ENCODE peak calls at places on chromosomes 11 and 22, in four cellular contexts. D, V, K and X are unnamed samples.

GRCh38 chr11:100663996-100664395 is 23.1 kb upstream of the ARHGAP42 start:
- DNase-seq in D (no peak), V (no peak), K (no peak), X (no peak)

GRCh38 chr11:102361100-102362021 is 14.3 kb downstream of the BIRC2 start:
- DNase-seq in D (no peak), V (no peak), K (no peak), X (no peak)

GRCh38 chr22:23242473-23243001 is 62.2 kb downstream of the BCR start:
- DNase-seq in D (peak; percentile 95), V (no peak), K (no peak), X (no peak)

GRCh38 chr22:43858156-43858895 is 4.0 kb downstream of the SULT4A1 start:
- DNase-seq in D (no peak), V (no peak), K (no peak), X (no peak)

GRCh38 chr22:20142711-20143621 is 7.9 kb downstream of the CCDC188 start:
- DNase-seq in D (no peak), V (no peak), K (no peak), X (no peak)

GRCh38 chr11:14644396-14645246 is 1.0 kb downstream of the PDE3B start:
- DNase-seq in D (peak; percentile 68), V (peak; percentile 12), K (peak; percentile 38), X (peak; percentile 34)

GRCh38 chr11:16280256-16280682 is 76.1 kb downstream of the SOX6 start:
- DNase-seq in D (no peak), V (no peak), K (peak; percentile 55), X (peak; percentile 56)

GRCh38 chr22:38203855-38204497 is 2.2 kb downstream of the MAFF start:
- DNase-seq in D (no peak), V (no peak), K (peak; percentile 89), X (no peak)

GRCh38 chr22:22450343-22450839 is 58.2 kb downstream of the ZNF280B start:
- DNase-seq in D (no peak), V (no peak), K (no peak), X (peak; percentile 27)

DNA sequence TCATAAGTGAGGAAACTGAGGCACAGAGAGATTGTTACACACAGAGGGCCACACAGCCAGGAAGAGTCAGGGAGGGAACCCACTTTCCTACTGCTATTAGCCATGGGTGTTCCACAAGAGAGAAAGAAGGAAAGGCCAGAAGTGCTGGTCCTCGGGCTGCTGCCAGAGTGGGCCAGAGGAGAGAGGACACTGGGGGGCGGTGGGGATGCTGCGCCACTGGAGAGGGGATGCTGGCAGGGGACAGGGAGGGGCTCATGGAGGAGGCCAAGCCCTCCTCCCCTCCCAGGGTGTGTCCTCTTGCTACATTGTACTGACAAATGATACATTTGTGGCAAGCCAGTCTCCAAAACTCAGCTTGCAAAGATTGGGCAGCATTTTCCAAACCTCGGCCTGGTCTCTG is 9.9 kb downstream of the IL10RA start:
- DNase-seq in D (no peak), V (no peak), K (no peak), X (no peak)
- H3K27ac ChIP-seq in D (no peak overlapping the region), V (no peak overlapping the region), K (no peak overlapping the region), X (no peak overlapping the region)

DNA sequence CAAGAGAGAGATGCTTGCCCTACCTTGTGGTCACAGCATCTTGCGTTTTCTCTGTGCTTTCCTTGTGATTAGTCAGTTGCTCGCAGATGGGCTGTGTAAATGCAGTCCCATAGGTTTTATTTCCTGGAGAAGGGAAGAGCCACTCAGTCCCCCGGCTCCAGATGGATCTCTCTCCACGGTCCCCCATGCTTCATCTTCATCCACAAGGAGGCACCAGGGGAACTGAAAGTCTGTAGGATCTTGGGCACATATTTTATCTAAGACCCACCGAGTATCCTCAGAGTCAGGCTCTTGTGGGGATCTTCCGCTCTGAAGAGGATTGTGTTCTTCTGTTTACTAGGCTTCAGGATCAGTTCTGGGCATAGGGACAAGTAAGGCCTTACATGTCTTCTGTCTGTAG is 66.8 kb upstream of the E2F8 start:
- DNase-seq in D (peak; percentile 42), V (no peak), K (no peak), X (no peak)
- TF ChIP-seq POLR2AphosphoS5 in D (no peak), V (no peak), K (no peak), X (no peak)

GRCh38 chr11:4065601-4066377 is 28.8 kb upstream of the RRM1 start:
- DNase-seq in D (peak; percentile 56), V (no peak), K (no peak), X (no peak)
- H3K27ac ChIP-seq in D (no peak overlapping the region), V (no peak overlapping the region), K (no peak overlapping the region), X (no peak overlapping the region)

DNA sequence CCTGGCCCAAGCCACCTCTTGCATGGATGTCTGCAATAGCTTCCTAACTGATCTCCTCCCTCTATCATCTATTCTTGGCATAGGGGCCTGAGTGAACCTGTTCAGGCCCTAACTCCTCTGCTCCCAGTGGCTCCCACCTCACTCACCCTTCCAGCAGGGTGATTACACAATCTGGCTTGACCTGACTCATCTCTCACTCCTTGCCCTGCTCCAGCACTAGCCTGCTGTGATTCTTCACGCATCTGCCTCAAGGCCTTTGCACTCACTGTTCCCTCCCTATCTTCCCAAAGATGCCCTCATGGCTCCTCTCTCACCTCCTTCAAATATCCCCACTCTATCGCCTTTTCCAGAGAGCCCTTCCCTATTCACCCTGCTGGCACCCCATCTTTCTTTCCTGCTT is 10.5 kb downstream of the SCN4B start:
- DNase-seq in D (no peak), V (no peak), K (no peak), X (no peak)
- TF ChIP-seq POLR2AphosphoS5 in D (no peak), V (no peak), K (no peak), X (no peak)

GRCh38 chr22:17268501-17269223 is 49.4 kb upstream of the ADA2 start:
- DNase-seq in D (peak; percentile 84), V (no peak), K (no peak), X (no peak)

GRCh38 chr22:17269224-17269606 is 50.0 kb upstream of the ADA2 start:
- DNase-seq in D (no peak), V (no peak), K (no peak), X (no peak)

GRCh38 chr22:17271711-17272451 is 52.6 kb upstream of the ADA2 start:
- DNase-seq in D (no peak), V (no peak), K (no peak), X (no peak)

GRCh38 chr22:17269607-17270261 is 50.5 kb upstream of the ADA2 start:
- DNase-seq in D (no peak), V (no peak), K (no peak), X (no peak)

DNA sequence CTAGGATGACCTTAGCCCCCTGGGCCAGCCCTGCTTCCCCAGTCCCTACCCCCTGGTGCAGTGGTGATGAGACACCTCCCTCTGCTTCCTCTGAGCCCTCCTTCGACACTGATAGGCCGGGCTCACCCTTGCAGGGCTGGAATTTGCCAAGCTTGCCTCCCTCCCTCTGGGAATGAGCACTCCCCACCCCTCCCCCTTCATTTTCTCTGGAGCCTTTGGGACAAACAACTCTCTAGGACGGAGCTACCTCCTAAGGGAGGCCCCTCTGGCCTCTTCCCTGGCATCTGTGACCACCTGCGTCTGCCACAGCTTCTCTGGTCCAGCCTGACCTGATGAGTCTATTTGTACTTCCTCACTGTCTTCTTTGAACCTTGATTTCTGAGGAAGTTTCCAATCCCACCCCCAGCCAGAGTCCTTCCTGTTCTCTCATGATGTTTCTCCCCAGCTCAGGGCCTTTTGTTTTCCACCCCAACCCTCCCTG is 53.3 kb upstream of the ADA2 start:
- DNase-seq in D (peak; percentile 87), V (no peak), K (no peak), X (no peak)
- H3K27ac ChIP-seq in D (peak overlapping the region; percentile 93), V (no peak overlapping the region), K (no peak overlapping the region), X (no peak overlapping the region)

GRCh38 chr22:45397806-45398205 is 15.6 kb downstream of the SMC1B start:
- DNase-seq in D (no peak), V (no peak), K (no peak), X (no peak)
- TF ChIP-seq POLR2AphosphoS5 in D (no peak), V (no peak), K (no peak), X (no peak)

DNA sequence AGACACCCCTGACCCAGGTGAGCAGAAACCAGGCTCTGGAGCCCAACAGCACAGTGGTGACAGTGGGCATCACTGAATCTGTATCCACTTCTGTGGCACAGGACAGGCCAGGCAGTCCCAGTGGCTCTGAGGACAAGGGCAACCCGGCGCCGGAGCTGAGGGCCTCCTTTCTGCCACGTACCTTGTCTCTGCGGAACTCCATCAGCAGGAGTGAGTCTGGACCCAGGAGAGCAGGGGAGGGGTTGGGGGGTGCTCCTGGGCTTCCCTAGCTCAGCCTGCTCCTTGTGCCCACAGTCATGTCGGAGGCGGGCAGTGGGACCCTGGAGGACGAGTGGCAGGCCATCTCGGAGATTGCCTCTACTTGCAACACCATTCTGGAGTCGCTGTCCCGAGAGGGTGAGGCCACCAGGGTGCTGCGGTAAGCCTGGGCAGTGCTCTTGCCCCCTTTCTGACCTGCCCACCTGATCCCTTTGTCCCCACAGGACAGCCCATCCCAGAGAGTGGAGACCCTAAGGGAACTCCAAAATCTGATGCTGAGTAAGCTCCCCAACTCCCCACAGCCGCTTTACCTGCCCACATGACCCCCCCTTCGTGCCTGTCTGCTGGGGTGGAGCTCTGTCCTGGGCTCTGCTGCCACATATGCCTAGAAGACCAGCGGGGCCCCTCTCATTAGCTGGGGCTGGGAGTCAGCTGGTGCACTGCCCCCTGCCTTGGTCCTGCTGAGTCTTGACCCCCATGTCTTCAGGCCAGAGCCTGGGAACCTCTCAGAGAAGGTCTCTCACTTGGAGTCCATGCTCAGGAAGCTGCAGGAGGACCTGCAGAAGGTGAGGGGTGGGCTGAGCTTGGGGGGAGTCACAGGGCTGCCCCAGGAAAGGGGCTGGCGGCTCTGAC is 12.0 kb downstream of the SIPA1 start:
- DNase-seq in D (no peak), V (no peak), K (no peak), X (no peak)
- H3K27ac ChIP-seq in D (no peak overlapping the region), V (peak overlapping the region; percentile 96), K (no peak overlapping the region), X (peak overlapping the region; percentile 91)

DNA sequence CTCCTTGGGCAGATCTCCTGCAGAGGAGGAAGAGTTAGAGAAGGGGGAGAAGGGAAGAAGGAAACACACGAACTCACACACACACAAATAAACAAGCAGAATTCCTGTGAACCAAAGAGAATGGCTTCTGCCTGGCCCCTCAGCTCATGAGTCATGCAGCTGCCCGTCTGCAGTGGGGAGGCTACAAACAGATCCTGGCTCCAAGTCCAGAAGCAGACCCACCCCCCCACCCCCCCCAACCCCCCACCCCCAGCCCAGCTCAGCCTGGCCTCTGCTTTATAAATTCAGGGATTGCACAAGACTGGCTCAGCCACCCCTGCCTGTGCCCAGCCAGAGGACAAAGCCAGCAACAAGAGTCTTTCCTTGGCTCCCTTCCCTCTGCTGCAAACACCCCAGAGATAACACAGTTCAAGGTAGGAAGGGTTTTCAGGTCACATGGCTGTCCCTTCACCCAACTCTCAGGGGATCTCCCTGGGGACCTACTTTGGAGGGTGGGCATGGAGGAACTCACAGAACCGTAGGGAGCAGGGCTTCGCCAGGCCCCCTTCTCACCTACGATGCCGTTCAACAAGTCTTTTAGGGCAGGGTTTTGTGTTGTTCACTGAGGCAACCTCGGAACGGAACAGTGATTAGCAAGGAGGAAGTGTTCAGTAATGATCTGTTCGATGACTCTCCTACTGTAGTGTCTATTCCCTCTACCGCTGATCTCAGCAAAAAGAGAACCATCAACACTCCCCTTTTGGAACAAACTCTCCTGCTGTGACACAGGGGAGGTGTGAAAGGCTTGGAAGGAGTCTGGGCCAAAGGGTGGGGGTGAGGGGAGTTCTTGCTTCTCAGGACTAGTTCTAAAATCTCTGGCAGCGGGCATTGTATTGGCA is 35.5 kb downstream of the RPL27A start:
- DNase-seq in D (no peak), V (no peak), K (peak; percentile 78), X (peak; percentile 70)
- TF ChIP-seq POLR2AphosphoS5 in D (no peak), V (no peak), K (no peak), X (peak; percentile 16)